ENCODE peak calls at places on chromosomes 13 and 19, in four cellular contexts. U, R, L and G are unnamed samples.

GRCh38 chr13:22103628-22104027 is 432.8 kb downstream of the FGF9 start:
- DNase-seq in R (no peak), L (no peak), U (no peak), G (no peak)

GRCh38 chr13:51380269-51380668 is 40.8 kb downstream of the SERPINE3 start:
- DNase-seq in U (no peak), L (no peak), R (no peak), G (no peak)

GRCh38 chr19:53894736-53895135 is 12.7 kb downstream of the PRKCG start:
- DNase-seq in U (no peak), L (no peak), R (no peak), G (no peak)

GRCh38 chr13:79466852-79467251 is 14.1 kb upstream of the NDFIP2 start:
- DNase-seq in L (no peak), U (no peak), R (no peak), G (no peak)

GRCh38 chr19:33280351-33280921 is 21.9 kb downstream of the CEBPA start:
- DNase-seq in U (no peak), L (peak), R (no peak), G (no peak)

GRCh38 chr19:37059142-37059541 is 19.1 kb upstream of the ZNF420 start:
- DNase-seq in U (no peak), R (no peak), L (no peak), G (no peak)

GRCh38 chr19:15303105-15303780 is 29.1 kb downstream of the BRD4 start:
- DNase-seq in L (no peak), R (no peak), U (no peak), G (no peak)

GRCh38 chr19:39397360-39398296 is 6.5 kb downstream of the MED29 start:
- DNase-seq in L (no peak), U (peak), R (no peak), G (peak)

GRCh38 chr19:28889941-28890645 is 322.9 kb downstream of the UQCRFS1 start:
- DNase-seq in R (no peak), U (no peak), L (no peak), G (no peak)

GRCh38 chr19:35004517-35005255 is 4.6 kb downstream of the GRAMD1A start:
- DNase-seq in L (no peak), R (no peak), U (no peak), G (no peak)

GRCh38 chr13:28239374-28239773 is 101.0 kb downstream of the PAN3 start:
- DNase-seq in U (no peak), R (no peak), L (no peak), G (no peak)

GRCh38 chr13:84843368-84843767 is 955.9 kb downstream of the SLITRK6 start:
- DNase-seq in L (no peak), U (no peak), R (no peak), G (no peak)

GRCh38 chr13:45446181-45446580 is 18.6 kb upstream of the COG3 start:
- DNase-seq in R (no peak), L (no peak), U (no peak), G (no peak)

GRCh38 chr13:80224468-80224867 is 116.5 kb downstream of the SPRY2 start:
- DNase-seq in L (no peak), R (no peak), U (no peak), G (no peak)

GRCh38 chr19:584240-585001 is 5.3 kb upstream of the HCN2 start:
- DNase-seq in U (peak), L (no peak), R (no peak), G (peak)

GRCh38 chr19:18416778-18417249 is 2.4 kb upstream of the SSBP4 start:
- DNase-seq in R (no peak), U (peak), L (no peak), G (peak)

GRCh38 chr19:30066781-30067759 is 125.0 kb downstream of the URI1 start:
- DNase-seq in R (no peak), L (no peak), U (peak), G (no peak)

GRCh38 chr19:6066661-6067646 is 43.3 kb downstream of the RFX2 start:
- DNase-seq in R (no peak), U (peak), L (no peak), G (peak)

GRCh38 chr13:68264692-68265091 is 1034.6 kb upstream of the PCDH9 start:
- DNase-seq in R (no peak), U (no peak), L (no peak), G (no peak)

GRCh38 chr19:18985257-18985656 is 44.2 kb upstream of the HOMER3 start:
- DNase-seq in R (no peak), L (no peak), U (no peak), G (no peak)

GRCh38 chr19:9175326-9175725 is 3.5 kb upstream of the OR7D2 start:
- DNase-seq in R (no peak), U (no peak), L (no peak), G (no peak)

GRCh38 chr19:34345934-34346333 is 19.1 kb upstream of the GPI start:
- DNase-seq in U (peak), L (no peak), R (peak), G (peak)

GRCh38 chr13:40232321-40232720 is 434.1 kb downstream of the FOXO1 start:
- DNase-seq in R (no peak), L (no peak), U (no peak), G (no peak)

GRCh38 chr19:35669974-35670373 is 3.7 kb downstream of the UPK1A start:
- DNase-seq in R (no peak), L (no peak), U (no peak), G (no peak)

GRCh38 chr13:112783135-112783945 is 93.5 kb downstream of the ATP11A start:
- DNase-seq in U (peak), L (no peak), R (no peak), G (no peak)

GRCh38 chr19:11324079-11324661 is 15.3 kb downstream of the RAB3D start:
- DNase-seq in L (peak), U (peak), R (no peak), G (peak)

GRCh38 chr19:2761876-2762782 is 20.9 kb downstream of the SGTA start:
- DNase-seq in U (no peak), R (no peak), L (no peak), G (no peak)

GRCh38 chr19:2761309-2761677 is 21.5 kb upstream of the SLC39A3 start:
- DNase-seq in R (no peak), L (no peak), U (no peak), G (no peak)

GRCh38 chr19:2764945-2765344 is 18.1 kb downstream of the SGTA start:
- DNase-seq in L (no peak), U (no peak), R (no peak), G (no peak)

GRCh38 chr19:2763687-2764086 is 19.4 kb downstream of the SGTA start:
- DNase-seq in R (no peak), L (no peak), U (no peak), G (no peak)

DNA sequence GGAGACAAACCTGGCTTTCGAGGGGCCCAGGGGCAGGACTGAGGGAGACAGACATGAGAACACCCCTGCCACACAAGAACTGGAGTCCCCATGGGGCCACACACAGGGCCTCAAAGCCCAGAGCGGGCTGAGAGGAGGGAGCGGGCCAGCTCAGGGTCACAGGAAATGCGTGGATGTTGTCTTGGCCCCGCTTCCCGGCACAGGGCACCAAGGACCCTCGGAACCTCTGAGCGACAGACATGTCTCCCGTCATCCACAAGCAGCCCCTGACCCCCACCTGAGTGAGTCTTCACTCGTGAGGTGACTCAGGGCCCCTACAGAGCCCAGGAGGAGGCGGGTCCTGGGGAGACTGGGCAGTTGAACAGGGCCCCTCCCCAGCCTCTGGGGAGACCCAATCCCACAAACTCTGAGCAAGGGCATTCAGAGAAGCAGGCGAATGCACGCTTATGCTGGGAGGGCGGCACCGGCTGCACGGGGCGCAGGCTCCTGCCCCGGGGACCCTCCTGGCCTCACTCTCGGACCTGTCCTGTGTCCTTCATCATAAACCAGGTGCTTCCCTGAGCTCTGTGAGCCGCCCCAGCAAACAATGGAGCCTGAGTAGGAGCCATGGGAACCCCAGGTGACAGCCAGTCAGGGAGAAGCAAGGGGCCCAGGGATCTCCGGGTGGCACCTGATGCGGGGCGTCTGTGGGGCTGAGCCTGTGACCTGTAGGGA is 20.1 kb downstream of the SGTA start:
- DNase-seq in U (no peak), L (no peak), R (no peak), G (no peak)
- TF ChIP-seq NRF1 in U (no peak), L (no peak), R (no peak), G (no peak)

GRCh38 chr13:107650081-107650701 is 565.1 kb downstream of the LIG4 start:
- DNase-seq in L (no peak), U (peak), R (peak), G (peak)
- TF ChIP-seq NRF1 in L (no peak), U (no peak), R (no peak), G (no peak)

GRCh38 chr13:75175575-75175974 is 306.4 kb downstream of the TBC1D4 start:
- DNase-seq in R (no peak), L (no peak), U (no peak), G (no peak)
- TF ChIP-seq NRF1 in R (no peak), L (no peak), U (no peak), G (no peak)

DNA sequence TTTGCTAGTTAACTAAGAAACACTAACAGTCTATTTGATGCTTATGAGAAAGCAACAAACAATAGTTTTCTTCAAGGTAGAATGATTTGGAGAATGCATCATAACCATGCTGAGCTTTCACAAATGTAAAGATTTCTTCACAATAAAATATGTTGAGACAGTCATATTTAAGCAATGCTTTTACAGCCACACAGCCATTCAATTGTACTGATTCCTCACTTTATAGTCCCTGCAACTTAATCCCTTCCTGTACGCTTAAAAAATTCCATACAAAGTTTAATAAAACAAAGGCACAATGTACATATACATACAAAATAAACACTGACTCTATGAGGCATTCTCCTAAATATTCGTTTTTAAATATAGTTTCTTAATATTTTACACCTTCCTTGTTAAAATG is 4.7 kb upstream of the ACOD1 start:
- DNase-seq in U (no peak), R (no peak), L (no peak), G (no peak)
- TF ChIP-seq NRF1 in U (no peak), R (no peak), L (no peak), G (no peak)

GRCh38 chr19:47158879-47159509 is 28.4 kb downstream of the SAE1 start:
- DNase-seq in L (no peak), U (no peak), R (no peak), G (no peak)

GRCh38 chr19:47158367-47158791 is 27.7 kb downstream of the SAE1 start:
- DNase-seq in L (no peak), R (no peak), U (no peak), G (no peak)

GRCh38 chr19:47156861-47157454 is 26.3 kb downstream of the SAE1 start:
- DNase-seq in L (peak), U (no peak), R (no peak), G (no peak)

GRCh38 chr19:47155141-47155540 is 24.5 kb downstream of the SAE1 start:
- DNase-seq in U (no peak), R (no peak), L (no peak), G (no peak)

DNA sequence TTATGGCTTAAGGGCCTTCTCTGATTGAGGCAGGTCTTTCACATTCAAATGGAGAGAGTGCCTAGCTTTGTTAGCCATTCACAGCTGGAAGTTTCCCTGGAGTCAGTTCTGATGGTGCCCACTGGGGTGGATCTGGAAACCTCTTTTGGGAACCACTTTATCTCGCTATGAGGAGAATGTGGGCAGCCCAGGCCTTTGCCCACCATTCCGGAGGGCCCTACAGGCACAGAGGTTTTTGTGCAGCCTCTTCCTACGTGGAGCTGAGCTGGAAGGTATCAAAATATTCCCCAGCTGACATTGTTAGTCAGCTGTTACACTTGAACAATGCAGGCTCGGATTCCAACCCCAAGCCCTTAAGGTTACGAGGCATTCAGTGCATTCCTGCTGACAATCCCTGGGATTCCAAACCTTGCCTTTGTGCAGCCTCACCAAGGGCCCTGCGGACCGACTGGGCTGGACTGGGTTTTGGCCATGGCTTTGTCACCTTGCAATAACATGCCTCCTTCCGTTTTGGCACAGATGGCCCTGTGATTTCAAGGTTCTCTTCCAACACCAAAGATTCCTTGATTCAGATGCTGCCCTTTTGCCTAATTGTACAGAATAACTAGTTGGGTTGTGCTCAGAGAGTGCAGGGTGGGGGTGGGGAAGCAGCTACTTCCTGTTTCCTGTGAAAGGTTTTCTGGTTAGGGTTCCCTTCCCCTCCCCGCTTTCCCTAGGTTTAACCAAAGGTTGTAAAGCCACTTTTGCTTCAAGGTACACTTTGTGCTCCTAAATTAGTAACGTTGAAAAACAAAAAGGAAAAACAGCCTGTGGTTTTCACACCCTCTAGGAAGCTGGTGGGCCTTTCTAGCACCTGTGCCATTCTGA is 27.1 kb downstream of the SAE1 start:
- DNase-seq in U (no peak), L (no peak), R (peak), G (no peak)
- TF ChIP-seq NRF1 in U (no peak), L (no peak), R (no peak), G (no peak)

GRCh38 chr13:96503481-96503880 is 413.6 kb downstream of the HS6ST3 start:
- DNase-seq in R (no peak), U (no peak), L (no peak), G (no peak)
- TF ChIP-seq NRF1 in R (no peak), U (no peak), L (no peak), G (no peak)

DNA sequence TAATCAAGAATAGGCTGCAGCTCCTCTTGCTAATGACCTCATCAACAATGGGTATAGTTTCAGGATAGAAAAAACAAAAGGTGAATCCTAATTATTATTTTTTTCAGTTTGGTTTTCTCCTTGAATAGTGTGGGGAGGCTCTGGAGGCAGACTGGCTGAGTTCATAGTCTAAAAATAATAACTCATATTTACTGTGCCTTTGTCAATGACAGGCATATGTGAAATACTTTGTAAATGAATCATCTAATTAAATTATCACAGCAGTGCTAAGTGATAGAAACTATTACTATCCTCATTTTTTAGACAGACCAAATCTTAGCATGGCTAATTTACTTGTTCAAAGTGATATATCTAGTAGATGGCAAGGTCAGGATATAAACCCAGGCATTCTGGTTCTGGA is 1261.0 kb upstream of the SLC10A2 start:
- DNase-seq in L (no peak), U (no peak), R (no peak), G (no peak)
- TF ChIP-seq NRF1 in L (no peak), U (no peak), R (no peak), G (no peak)

DNA sequence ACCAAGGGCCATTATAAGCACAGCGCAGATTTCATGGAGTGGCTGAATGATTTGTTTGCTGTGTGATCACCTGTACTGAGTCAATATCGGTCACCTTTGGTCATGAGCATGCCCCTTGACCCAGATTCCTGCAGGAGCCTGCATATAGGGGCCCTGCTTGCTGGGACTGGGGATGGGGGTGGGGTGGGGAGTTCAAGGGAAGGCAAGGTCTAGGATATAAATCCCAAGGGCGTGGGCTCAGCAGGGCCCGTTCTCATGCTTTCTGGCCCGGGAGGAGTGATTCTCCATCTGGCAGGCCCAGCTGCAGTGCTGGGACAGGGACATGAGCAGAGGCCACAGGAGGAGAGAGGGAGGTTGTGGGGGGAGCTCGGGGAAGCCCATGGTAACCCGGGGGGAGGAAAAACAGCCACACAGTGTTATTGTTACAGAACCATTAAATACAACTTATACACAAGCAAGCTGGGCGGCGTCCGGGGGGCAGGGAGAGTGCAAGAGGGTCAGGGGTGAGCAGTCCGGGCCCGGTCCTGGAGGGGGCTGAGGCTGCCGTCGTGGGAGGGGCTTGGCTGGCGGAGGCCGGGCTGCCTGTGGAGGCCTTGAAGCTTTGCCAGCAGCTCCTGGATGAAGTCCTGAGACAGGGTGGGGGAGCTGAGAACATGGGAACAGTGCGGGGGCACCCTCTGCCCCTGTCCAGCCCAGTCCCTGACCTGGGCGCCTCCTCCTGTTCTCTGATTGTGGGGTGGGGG is 5.2 kb downstream of the PPP1R14A start:
- DNase-seq in U (no peak), R (no peak), L (no peak), G (no peak)
- TF ChIP-seq NRF1 in U (no peak), R (no peak), L (no peak), G (no peak)

DNA sequence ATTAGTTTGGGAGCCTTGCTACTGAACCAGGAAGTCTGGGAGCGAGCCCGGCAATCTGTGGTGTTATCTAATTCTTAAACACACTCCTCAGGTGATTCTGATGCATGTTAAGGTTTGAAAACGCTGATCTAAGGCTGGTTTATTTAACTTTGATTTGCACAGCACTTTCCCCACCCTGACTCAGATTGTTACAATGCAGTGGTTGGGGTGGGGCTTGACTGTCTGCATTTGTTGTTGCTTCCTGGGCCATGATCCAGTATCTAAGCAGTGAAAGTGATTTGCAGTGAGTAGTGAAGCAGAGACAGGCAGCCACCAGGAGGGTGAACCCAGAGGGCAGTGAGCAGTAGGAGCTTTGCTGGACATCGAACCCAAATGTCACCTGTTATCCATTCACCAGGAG is 81.6 kb upstream of the ARGLU1 start:
- DNase-seq in R (no peak), L (no peak), U (no peak), G (no peak)
- TF ChIP-seq NRF1 in R (no peak), L (no peak), U (no peak), G (no peak)